ENCODE peak calls at places on chromosomes 6 and 20, in five cellular contexts. Q is HCT116, I is GM12878, N is H1, A is HepG2. L is an unnamed sample.

GRCh38 chr6:46888031-46888430 is 33.7 kb downstream of the ADGRF5 start:
- DNase-seq in Q (no peak), I (no peak), N (no peak), A (no peak), L (no peak)

GRCh38 chr20:58634818-58635665 is 16.0 kb upstream of the STX16 start:
- DNase-seq in Q (no peak), I (no peak), N (no peak), A (no peak), L (no peak)

GRCh38 chr6:89921691-89922090 is 27.4 kb downstream of the GJA10 start:
- DNase-seq in Q (peak; percentile 6), I (no peak), N (no peak), A (no peak), L (no peak)

GRCh38 chr6:53171605-53172467 is 23.2 kb upstream of the GCM1 start:
- DNase-seq in Q (peak; percentile 58), I (peak; percentile 37), N (peak; percentile 98), A (peak; percentile 76), L (peak; percentile 46)

GRCh38 chr20:9409981-9410380 is 104.4 kb upstream of the LAMP5 start:
- DNase-seq in Q (no peak), I (no peak), N (no peak), A (no peak), L (no peak)

GRCh38 chr6:157656437-157657005 is 166.5 kb upstream of the SNX9 start:
- DNase-seq in Q (no peak), I (no peak), N (no peak), A (no peak), L (no peak)

GRCh38 chr20:5675103-5676091 is 74.8 kb upstream of the SHLD1 start:
- DNase-seq in Q (no peak), I (no peak), N (no peak), A (no peak), L (no peak)

GRCh38 chr20:49510562-49511117 is 28.2 kb upstream of the KCNB1 start:
- DNase-seq in Q (no peak), I (no peak), N (no peak), A (no peak), L (no peak)

GRCh38 chr6:105596284-105596755 is 193.4 kb upstream of the PREP start:
- DNase-seq in Q (no peak), I (no peak), N (no peak), A (no peak), L (no peak)

GRCh38 chr20:2837561-2837960 is 2.9 kb downstream of the PCED1A start:
- DNase-seq in Q (no peak), I (no peak), N (no peak), A (no peak), L (no peak)

GRCh38 chr6:164069352-164070022 is 655.0 kb downstream of the QKI start:
- DNase-seq in Q (no peak), I (no peak), N (no peak), A (no peak), L (no peak)

GRCh38 chr6:106908386-106908840 is 66.1 kb downstream of the CD24 start:
- DNase-seq in Q (no peak), I (no peak), N (no peak), A (no peak), L (no peak)

GRCh38 chr6:15384901-15385300 is 139.0 kb downstream of the JARID2 start:
- DNase-seq in Q (no peak), I (no peak), N (no peak), A (no peak), L (no peak)

GRCh38 chr20:24653306-24653705 is 183.9 kb downstream of the SYNDIG1 start:
- DNase-seq in Q (no peak), I (no peak), N (no peak), A (no peak), L (no peak)
- H3K4me1 ChIP-seq in Q (peaks cover 32% of the 10 kb centered on the region), I (no peaks in the 10 kb centered on the region), N (no peaks in the 10 kb centered on the region), A (no peaks in the 10 kb centered on the region), L (peaks cover 3% of the 10 kb centered on the region)

DNA sequence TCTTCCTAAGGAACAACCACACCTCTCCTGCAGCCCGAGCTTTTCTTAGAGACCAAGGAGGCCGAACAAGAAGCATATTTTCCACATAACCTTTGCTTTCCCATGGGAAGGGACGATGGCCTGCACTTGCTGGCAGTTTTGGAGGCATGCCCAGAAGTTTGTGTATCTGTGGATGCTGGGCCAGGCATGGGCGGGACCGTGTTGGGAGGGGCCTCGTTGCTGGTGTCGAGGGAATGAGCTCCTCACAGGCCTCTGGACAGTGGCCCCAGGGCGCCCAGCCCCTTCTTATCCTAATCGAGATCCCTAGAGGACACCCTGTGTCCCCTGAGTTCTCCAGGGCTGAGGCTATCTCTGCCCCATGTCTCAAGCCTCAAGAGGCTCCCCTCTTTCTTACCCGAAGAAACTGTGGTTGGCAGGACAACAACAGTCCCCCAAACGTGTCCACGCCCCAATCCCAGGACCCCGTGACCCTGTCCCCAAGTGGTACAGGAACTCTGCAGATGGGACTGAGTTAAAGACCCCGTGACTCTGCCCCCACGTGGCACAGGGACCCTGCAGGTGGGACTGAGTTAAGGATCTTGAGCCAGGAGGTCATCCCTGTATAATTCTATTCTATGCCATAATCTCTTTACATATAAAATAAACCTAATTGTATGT is 99.5 kb upstream of the BHLHE23 start:
- DNase-seq in Q (no peak), I (no peak), N (no peak), A (no peak), L (no peak)
- TF ChIP-seq ZNF274 in Q (no peak), I (no peak), N (no peak), A (no peak), L (no peak)

DNA sequence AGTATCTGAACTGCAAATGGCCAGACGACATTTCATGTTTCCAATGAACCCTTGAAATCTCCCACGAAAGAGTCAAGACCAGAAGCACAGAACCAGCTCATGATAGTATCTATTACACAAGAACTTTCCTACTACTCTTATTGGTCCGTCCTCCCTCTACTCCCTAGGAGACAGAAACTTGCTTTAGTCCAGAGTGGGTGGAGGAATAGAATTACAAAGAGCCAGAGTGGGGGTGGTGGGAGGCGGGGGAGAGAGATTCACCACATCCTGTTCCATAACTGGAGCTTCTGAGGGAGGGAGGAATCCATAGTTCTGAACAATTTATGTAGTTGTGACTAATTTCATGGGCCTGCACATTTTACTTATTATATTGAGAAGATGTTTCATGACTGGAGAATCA is 18.5 kb upstream of the WFDC10A start:
- DNase-seq in Q (peak; percentile 39), I (no peak), N (no peak), A (no peak), L (no peak)
- H3K9ac ChIP-seq in Q (no peak overlapping the region), I (no peak overlapping the region), N (no peak overlapping the region), A (no peak overlapping the region), L (no peak overlapping the region)

GRCh38 chr6:134342972-134343371 is 25.1 kb upstream of the SGK1 start:
- DNase-seq in Q (no peak), I (no peak), N (no peak), A (no peak), L (no peak)

GRCh38 chr6:134340574-134340973 is 22.7 kb upstream of the SGK1 start:
- DNase-seq in Q (no peak), I (no peak), N (no peak), A (no peak), L (no peak)

GRCh38 chr6:134342211-134342610 is 24.3 kb upstream of the SGK1 start:
- DNase-seq in Q (no peak), I (no peak), N (no peak), A (no peak), L (no peak)

DNA sequence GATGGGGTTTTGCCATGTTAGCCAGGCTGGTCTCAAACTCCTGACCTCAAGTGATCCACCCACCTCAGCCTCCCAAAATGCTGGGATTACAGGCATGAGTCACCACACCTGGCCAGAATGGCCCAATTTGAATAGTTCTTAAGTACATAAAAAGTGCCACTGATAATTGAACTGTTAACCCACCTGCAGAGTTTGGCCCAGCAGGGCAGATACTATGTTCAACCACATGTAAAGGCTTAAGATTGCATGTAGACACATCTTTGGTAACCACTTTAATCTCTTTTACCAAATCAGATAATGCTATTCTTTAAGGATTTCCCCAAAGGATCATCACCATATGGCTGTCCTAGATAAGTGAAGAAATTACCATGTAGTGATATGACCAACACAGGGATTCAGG is 21.3 kb upstream of the SGK1 start:
- DNase-seq in Q (no peak), I (no peak), N (no peak), A (no peak), L (no peak)
- H3K4me1 ChIP-seq in Q (no peaks in the 10 kb centered on the region), I (no peaks in the 10 kb centered on the region), N (no peaks in the 10 kb centered on the region), A (no peaks in the 10 kb centered on the region), L (no peaks in the 10 kb centered on the region)

GRCh38 chr20:53738945-53739798 is 145.5 kb upstream of the ZNF217 start:
- DNase-seq in Q (no peak), I (no peak), N (no peak), A (no peak), L (no peak)

GRCh38 chr20:53737404-53738038 is 143.9 kb upstream of the ZNF217 start:
- DNase-seq in Q (no peak), I (no peak), N (no peak), A (no peak), L (no peak)

GRCh38 chr20:53741726-53742028 is 148.0 kb upstream of the ZNF217 start:
- DNase-seq in Q (no peak), I (no peak), N (no peak), A (no peak), L (no peak)

GRCh38 chr20:53738039-53738944 is 144.7 kb upstream of the ZNF217 start:
- DNase-seq in Q (no peak), I (no peak), N (no peak), A (peak; percentile 88), L (peak; percentile 81)

DNA sequence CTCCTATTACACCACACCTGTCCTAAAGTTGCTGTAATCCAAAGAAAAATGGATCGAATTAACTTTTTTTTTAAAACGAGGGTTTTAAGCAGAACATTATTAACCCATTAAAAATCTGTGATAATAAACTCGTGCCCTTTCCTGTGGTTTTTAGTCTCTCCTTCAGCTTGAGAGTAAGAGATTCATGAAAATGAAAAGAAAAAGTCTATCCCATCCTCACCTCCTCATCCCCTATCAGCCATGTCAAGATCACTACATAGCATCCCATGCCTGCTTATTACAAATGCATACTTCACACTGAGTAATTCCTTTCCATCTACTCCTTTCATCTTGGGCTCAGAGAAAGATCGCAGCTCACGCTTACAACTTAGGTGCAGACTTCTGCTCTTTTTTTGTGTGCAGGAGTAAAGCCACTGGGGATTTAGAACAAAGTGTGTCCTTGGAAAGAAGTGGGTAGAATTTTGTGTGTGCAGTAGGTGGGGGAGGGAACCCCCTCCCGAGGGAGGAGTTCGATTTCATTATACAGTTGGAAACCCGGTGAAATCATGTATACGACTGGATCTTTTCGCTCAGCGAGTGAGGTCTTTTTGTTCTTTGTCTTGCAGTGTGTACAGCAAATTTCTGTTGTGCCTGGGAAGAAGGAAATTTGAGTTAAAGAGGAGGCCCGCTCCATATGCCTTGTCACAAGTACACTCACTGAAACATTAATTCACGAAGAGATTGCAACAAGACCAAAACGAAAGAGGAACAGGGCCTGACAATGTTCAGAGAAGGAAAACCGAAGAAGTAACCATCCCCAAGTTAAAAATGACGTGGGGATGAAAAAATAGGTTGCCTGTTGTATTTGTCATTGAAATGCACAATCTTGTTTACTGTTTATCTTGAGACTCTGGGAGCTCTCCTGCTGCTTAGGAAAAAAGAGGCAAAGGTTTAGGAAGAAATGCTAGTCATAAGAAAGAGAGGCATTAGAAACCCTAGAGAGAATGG is 146.5 kb upstream of the ZNF217 start:
- DNase-seq in Q (no peak), I (no peak), N (no peak), A (no peak), L (peak; percentile 57)
- TF ChIP-seq ZNF274 in Q (no peak), I (no peak), N (no peak), A (no peak), L (no peak)

L was measured in NT2/D1.